ENCODE peak calls at places on chromosomes 7 and 10, in nine cellular contexts. One of them, this sample, is unnamed.

GRCh38 chr10:110842305-110842952 is 29.3 kb upstream of the PDCD4 start:
- DNase-seq in naive thymus-derived CD8-positive, alpha-beta T cell: no peak
- DNase-seq in endothelial cell: no peak
- DNase-seq in stimulated activated CD4-positive, alpha-beta T cell treated with anti-CD3 and anti-CD28 coated beads, Interleukin-1b, Interleukin-23, amount 100 ng/mL, for 48 hours: no peak
- DNase-seq in iris pigment epithelial cell: no peak
- DNase-seq in Calu3: no peak
- DNase-seq in fibroblast of lung: no peak
- DNase-seq in GOT3: no peak
- DNase-seq in AG08396: no peak
- DNase-seq in this sample: no peak

GRCh38 chr10:17872191-17873091 is 63.3 kb downstream of the MRC1 start:
- DNase-seq in naive thymus-derived CD8-positive, alpha-beta T cell: no peak
- DNase-seq in endothelial cell: peak
- DNase-seq in stimulated activated CD4-positive, alpha-beta T cell treated with anti-CD3 and anti-CD28 coated beads, Interleukin-1b, Interleukin-23, amount 100 ng/mL, for 48 hours: no peak
- DNase-seq in iris pigment epithelial cell: peak
- DNase-seq in Calu3: no peak
- DNase-seq in fibroblast of lung: peak
- DNase-seq in GOT3: no peak
- DNase-seq in AG08396: peak
- DNase-seq in this sample: no peak

GRCh38 chr10:115214799-115215198 is 121.6 kb downstream of the ATRNL1 start:
- DNase-seq in naive thymus-derived CD8-positive, alpha-beta T cell: no peak
- DNase-seq in endothelial cell: no peak
- DNase-seq in stimulated activated CD4-positive, alpha-beta T cell treated with anti-CD3 and anti-CD28 coated beads, Interleukin-1b, Interleukin-23, amount 100 ng/mL, for 48 hours: no peak
- DNase-seq in iris pigment epithelial cell: no peak
- DNase-seq in Calu3: no peak
- DNase-seq in fibroblast of lung: no peak
- DNase-seq in GOT3: no peak
- DNase-seq in AG08396: no peak
- DNase-seq in this sample: no peak

GRCh38 chr10:86972613-86973380 is 4.5 kb downstream of the ADIRF start:
- DNase-seq in naive thymus-derived CD8-positive, alpha-beta T cell: no peak
- DNase-seq in endothelial cell: no peak
- DNase-seq in stimulated activated CD4-positive, alpha-beta T cell treated with anti-CD3 and anti-CD28 coated beads, Interleukin-1b, Interleukin-23, amount 100 ng/mL, for 48 hours: no peak
- DNase-seq in iris pigment epithelial cell: no peak
- DNase-seq in Calu3: no peak
- DNase-seq in fibroblast of lung: no peak
- DNase-seq in GOT3: no peak
- DNase-seq in AG08396: no peak
- DNase-seq in this sample: no peak

GRCh38 chr7:139701908-139702307 is 75.9 kb downstream of the HIPK2 start:
- DNase-seq in naive thymus-derived CD8-positive, alpha-beta T cell: no peak
- DNase-seq in endothelial cell: no peak
- DNase-seq in stimulated activated CD4-positive, alpha-beta T cell treated with anti-CD3 and anti-CD28 coated beads, Interleukin-1b, Interleukin-23, amount 100 ng/mL, for 48 hours: no peak
- DNase-seq in iris pigment epithelial cell: no peak
- DNase-seq in Calu3: no peak
- DNase-seq in fibroblast of lung: no peak
- DNase-seq in GOT3: no peak
- DNase-seq in AG08396: no peak
- DNase-seq in this sample: no peak

GRCh38 chr10:79381804-79382221 is 34.5 kb downstream of the PPIF start:
- DNase-seq in naive thymus-derived CD8-positive, alpha-beta T cell: no peak
- DNase-seq in endothelial cell: no peak
- DNase-seq in stimulated activated CD4-positive, alpha-beta T cell treated with anti-CD3 and anti-CD28 coated beads, Interleukin-1b, Interleukin-23, amount 100 ng/mL, for 48 hours: no peak
- DNase-seq in iris pigment epithelial cell: peak
- DNase-seq in Calu3: peak
- DNase-seq in fibroblast of lung: peak
- DNase-seq in GOT3: peak
- DNase-seq in AG08396: peak
- DNase-seq in this sample: no peak

GRCh38 chr10:649798-650690 is 39.4 kb downstream of the DIP2C start:
- DNase-seq in naive thymus-derived CD8-positive, alpha-beta T cell: no peak
- DNase-seq in endothelial cell: no peak
- DNase-seq in stimulated activated CD4-positive, alpha-beta T cell treated with anti-CD3 and anti-CD28 coated beads, Interleukin-1b, Interleukin-23, amount 100 ng/mL, for 48 hours: no peak
- DNase-seq in iris pigment epithelial cell: peak
- DNase-seq in Calu3: peak
- DNase-seq in fibroblast of lung: peak
- DNase-seq in GOT3: no peak
- DNase-seq in AG08396: peak
- DNase-seq in this sample: no peak

GRCh38 chr10:121460733-121461132 is 137.5 kb downstream of the FGFR2 start:
- DNase-seq in naive thymus-derived CD8-positive, alpha-beta T cell: no peak
- DNase-seq in endothelial cell: no peak
- DNase-seq in stimulated activated CD4-positive, alpha-beta T cell treated with anti-CD3 and anti-CD28 coated beads, Interleukin-1b, Interleukin-23, amount 100 ng/mL, for 48 hours: no peak
- DNase-seq in iris pigment epithelial cell: no peak
- DNase-seq in Calu3: no peak
- DNase-seq in fibroblast of lung: no peak
- DNase-seq in GOT3: no peak
- DNase-seq in AG08396: no peak
- DNase-seq in this sample: no peak

GRCh38 chr7:101125989-101126650 is 784 bp upstream of the SERPINE1 start:
- DNase-seq in naive thymus-derived CD8-positive, alpha-beta T cell: no peak
- DNase-seq in endothelial cell: no peak
- DNase-seq in stimulated activated CD4-positive, alpha-beta T cell treated with anti-CD3 and anti-CD28 coated beads, Interleukin-1b, Interleukin-23, amount 100 ng/mL, for 48 hours: no peak
- DNase-seq in iris pigment epithelial cell: peak
- DNase-seq in Calu3: no peak
- DNase-seq in fibroblast of lung: no peak
- DNase-seq in GOT3: no peak
- DNase-seq in AG08396: peak
- DNase-seq in this sample: no peak

GRCh38 chr7:44144968-44145418 is 3.9 kb upstream of the MYL7 start:
- DNase-seq in naive thymus-derived CD8-positive, alpha-beta T cell: no peak
- DNase-seq in endothelial cell: no peak
- DNase-seq in stimulated activated CD4-positive, alpha-beta T cell treated with anti-CD3 and anti-CD28 coated beads, Interleukin-1b, Interleukin-23, amount 100 ng/mL, for 48 hours: no peak
- DNase-seq in iris pigment epithelial cell: no peak
- DNase-seq in Calu3: no peak
- DNase-seq in fibroblast of lung: no peak
- DNase-seq in GOT3: no peak
- DNase-seq in AG08396: no peak
- DNase-seq in this sample: no peak

GRCh38 chr10:75403144-75404022 is 1.8 kb upstream of the ZNF503 start:
- DNase-seq in naive thymus-derived CD8-positive, alpha-beta T cell: no peak
- DNase-seq in endothelial cell: peak
- DNase-seq in stimulated activated CD4-positive, alpha-beta T cell treated with anti-CD3 and anti-CD28 coated beads, Interleukin-1b, Interleukin-23, amount 100 ng/mL, for 48 hours: no peak
- DNase-seq in iris pigment epithelial cell: peak
- DNase-seq in Calu3: peak
- DNase-seq in fibroblast of lung: peak
- DNase-seq in GOT3: no peak
- DNase-seq in AG08396: peak
- DNase-seq in this sample: no peak

GRCh38 chr10:36224431-36224985 is 582.4 kb upstream of the FZD8 start:
- DNase-seq in naive thymus-derived CD8-positive, alpha-beta T cell: no peak
- DNase-seq in endothelial cell: no peak
- DNase-seq in stimulated activated CD4-positive, alpha-beta T cell treated with anti-CD3 and anti-CD28 coated beads, Interleukin-1b, Interleukin-23, amount 100 ng/mL, for 48 hours: no peak
- DNase-seq in iris pigment epithelial cell: peak
- DNase-seq in Calu3: no peak
- DNase-seq in fibroblast of lung: peak
- DNase-seq in GOT3: no peak
- DNase-seq in AG08396: no peak
- DNase-seq in this sample: no peak

This sample was measured in memory B cell.